ENCODE peak calls at places on chromosomes 3 and 15, in five cellular contexts. One of them, this sample, is unnamed.

GRCh38 chr15:84666373-84666772 is 8.4 kb upstream of the NMB start:
- DNase-seq in K562: no peak
- DNase-seq in stomach: no peak
- DNase-seq in ovary: no peak
- DNase-seq in HepG2: no peak
- DNase-seq in this sample: no peak

GRCh38 chr3:36729204-36730056 is 34.9 kb downstream of the DCLK3 start:
- DNase-seq in K562: peak; percentile 48
- DNase-seq in stomach: no peak
- DNase-seq in ovary: no peak
- DNase-seq in HepG2: peak; percentile 34
- DNase-seq in this sample: no peak

GRCh38 chr15:48966595-48967301 is 3.0 kb upstream of the SHC4 start:
- DNase-seq in K562: no peak
- DNase-seq in stomach: no peak
- DNase-seq in ovary: no peak
- DNase-seq in HepG2: no peak
- DNase-seq in this sample: no peak

GRCh38 chr3:57073628-57074027 is 13.2 kb downstream of the SPATA12 start:
- DNase-seq in K562: no peak
- DNase-seq in stomach: no peak
- DNase-seq in ovary: no peak
- DNase-seq in HepG2: no peak
- DNase-seq in this sample: no peak

GRCh38 chr3:182631183-182632076 is 161.9 kb upstream of the ATP11B start:
- DNase-seq in K562: no peak
- DNase-seq in stomach: no peak
- DNase-seq in ovary: no peak
- DNase-seq in HepG2: no peak
- DNase-seq in this sample: no peak

GRCh38 chr3:23761440-23761896 is 44.3 kb upstream of the UBE2E1 start:
- DNase-seq in K562: no peak
- DNase-seq in stomach: no peak
- DNase-seq in ovary: no peak
- DNase-seq in HepG2: peak; percentile 29
- DNase-seq in this sample: peak; percentile 38

GRCh38 chr3:123795471-123796251 is 88.5 kb downstream of the MYLK start:
- DNase-seq in K562: no peak
- DNase-seq in stomach: no peak
- DNase-seq in ovary: no peak
- DNase-seq in HepG2: no peak
- DNase-seq in this sample: no peak

GRCh38 chr15:101028321-101028720 is 109.2 kb downstream of the LRRK1 start:
- DNase-seq in K562: no peak
- DNase-seq in stomach: peak; percentile 7
- DNase-seq in ovary: no peak
- DNase-seq in HepG2: no peak
- DNase-seq in this sample: no peak

GRCh38 chr3:197239857-197240256 is 58.6 kb downstream of the DLG1 start:
- DNase-seq in K562: no peak
- DNase-seq in stomach: no peak
- DNase-seq in ovary: no peak
- DNase-seq in HepG2: no peak
- DNase-seq in this sample: no peak

GRCh38 chr3:134350266-134350665 is 24.0 kb downstream of the AMOTL2 start:
- DNase-seq in K562: no peak
- DNase-seq in stomach: no peak
- DNase-seq in ovary: no peak
- DNase-seq in HepG2: no peak
- DNase-seq in this sample: no peak

GRCh38 chr3:46566040-46566631 is at the start of gene LRRC2:
- DNase-seq in K562: no peak
- DNase-seq in stomach: peak; percentile 73
- DNase-seq in ovary: peak; percentile 72
- DNase-seq in HepG2: no peak
- DNase-seq in this sample: peak; percentile 84

GRCh38 chr3:14144423-14145075 is 19.7 kb downstream of the TMEM43 start:
- DNase-seq in K562: peak; percentile 87
- DNase-seq in stomach: peak; percentile 67
- DNase-seq in ovary: peak; percentile 47
- DNase-seq in HepG2: peak; percentile 96
- DNase-seq in this sample: peak; percentile 72

GRCh38 chr3:150603090-150603887 is at the start of gene SELENOT:
- DNase-seq in K562: peak; percentile 97
- DNase-seq in stomach: peak; percentile 96
- DNase-seq in ovary: peak; percentile 98
- DNase-seq in HepG2: peak; percentile 92
- DNase-seq in this sample: peak; percentile 95

GRCh38 chr3:134559591-134559990 is 73.7 kb downstream of the CEP63 start:
- DNase-seq in K562: no peak
- DNase-seq in stomach: no peak
- DNase-seq in ovary: no peak
- DNase-seq in HepG2: no peak
- DNase-seq in this sample: no peak

GRCh38 chr3:126313580-126314304 is 43.5 kb downstream of the KLF15 start:
- DNase-seq in K562: no peak
- DNase-seq in stomach: no peak
- DNase-seq in ovary: no peak
- DNase-seq in HepG2: no peak
- DNase-seq in this sample: no peak

GRCh38 chr15:98333206-98333605 is 315.1 kb upstream of the IGF1R start:
- DNase-seq in K562: no peak
- DNase-seq in stomach: no peak
- DNase-seq in ovary: no peak
- DNase-seq in HepG2: no peak
- DNase-seq in this sample: no peak

GRCh38 chr3:13317596-13318320 is 102.4 kb downstream of the NUP210 start:
- DNase-seq in K562: no peak
- DNase-seq in stomach: no peak
- DNase-seq in ovary: no peak
- DNase-seq in HepG2: no peak
- DNase-seq in this sample: no peak

GRCh38 chr15:39625451-39625850 is 44.6 kb downstream of the THBS1 start:
- DNase-seq in K562: no peak
- DNase-seq in stomach: no peak
- DNase-seq in ovary: no peak
- DNase-seq in HepG2: no peak
- DNase-seq in this sample: no peak

GRCh38 chr15:61715082-61715481 is 345.2 kb downstream of the VPS13C start:
- DNase-seq in K562: no peak
- DNase-seq in stomach: peak; percentile 42
- DNase-seq in ovary: no peak
- DNase-seq in HepG2: no peak
- DNase-seq in this sample: peak; percentile 29

GRCh38 chr3:177196473-177197040 is 725 bp downstream of the TBL1XR1 start:
- DNase-seq in K562: peak; percentile 68
- DNase-seq in stomach: peak; percentile 35
- DNase-seq in ovary: peak; percentile 72
- DNase-seq in HepG2: no peak
- DNase-seq in this sample: peak; percentile 45

GRCh38 chr3:5217824-5218595 is 30.5 kb downstream of the EDEM1 start:
- DNase-seq in K562: no peak
- DNase-seq in stomach: no peak
- DNase-seq in ovary: peak; percentile 37
- DNase-seq in HepG2: no peak
- DNase-seq in this sample: peak; percentile 27

GRCh38 chr3:41304603-41305002 is 105.3 kb downstream of the CTNNB1 start:
- DNase-seq in K562: no peak
- DNase-seq in stomach: no peak
- DNase-seq in ovary: no peak
- DNase-seq in HepG2: no peak
- DNase-seq in this sample: peak; percentile 39

GRCh38 chr3:6526321-6526720 is 334.6 kb upstream of the GRM7 start:
- DNase-seq in K562: no peak
- DNase-seq in stomach: no peak
- DNase-seq in ovary: no peak
- DNase-seq in HepG2: no peak
- DNase-seq in this sample: no peak

GRCh38 chr3:42213417-42213816 is 52.6 kb downstream of the CCK start:
- DNase-seq in K562: no peak
- DNase-seq in stomach: peak; percentile 48
- DNase-seq in ovary: no peak
- DNase-seq in HepG2: no peak
- DNase-seq in this sample: no peak

GRCh38 chr3:177646749-177647148 is 449.5 kb upstream of the TBL1XR1 start:
- DNase-seq in K562: no peak
- DNase-seq in stomach: no peak
- DNase-seq in ovary: no peak
- DNase-seq in HepG2: no peak
- DNase-seq in this sample: peak; percentile 22

GRCh38 chr15:31489801-31490646 is 163.4 kb downstream of the KLF13 start:
- DNase-seq in K562: peak; percentile 55
- DNase-seq in stomach: peak; percentile 60
- DNase-seq in ovary: no peak
- DNase-seq in HepG2: peak; percentile 30
- DNase-seq in this sample: peak; percentile 39
- TF ChIP-seq CTCF in K562: peak; percentile 74
- TF ChIP-seq CTCF in stomach: peak; percentile 76
- TF ChIP-seq CTCF in ovary: peak; percentile 77
- TF ChIP-seq CTCF in HepG2: peak; percentile 75
- TF ChIP-seq CTCF in this sample: peak; percentile 82

GRCh38 chr15:91022075-91022831 is at the start of gene VPS33B:
- DNase-seq in K562: peak; percentile 84
- DNase-seq in stomach: peak; percentile 85
- DNase-seq in ovary: peak; percentile 77
- DNase-seq in HepG2: peak; percentile 86
- DNase-seq in this sample: peak; percentile 78

GRCh38 chr15:91027677-91028076 is 5.3 kb upstream of the VPS33B start:
- DNase-seq in K562: no peak
- DNase-seq in stomach: no peak
- DNase-seq in ovary: no peak
- DNase-seq in HepG2: no peak
- DNase-seq in this sample: no peak

GRCh38 chr15:91021516-91022074 is 799 bp downstream of the VPS33B start:
- DNase-seq in K562: no peak
- DNase-seq in stomach: no peak
- DNase-seq in ovary: no peak
- DNase-seq in HepG2: peak; percentile 5
- DNase-seq in this sample: no peak

GRCh38 chr15:91022832-91023129 is 387 bp upstream of the VPS33B start:
- DNase-seq in K562: no peak
- DNase-seq in stomach: no peak
- DNase-seq in ovary: no peak
- DNase-seq in HepG2: no peak
- DNase-seq in this sample: no peak

DNA sequence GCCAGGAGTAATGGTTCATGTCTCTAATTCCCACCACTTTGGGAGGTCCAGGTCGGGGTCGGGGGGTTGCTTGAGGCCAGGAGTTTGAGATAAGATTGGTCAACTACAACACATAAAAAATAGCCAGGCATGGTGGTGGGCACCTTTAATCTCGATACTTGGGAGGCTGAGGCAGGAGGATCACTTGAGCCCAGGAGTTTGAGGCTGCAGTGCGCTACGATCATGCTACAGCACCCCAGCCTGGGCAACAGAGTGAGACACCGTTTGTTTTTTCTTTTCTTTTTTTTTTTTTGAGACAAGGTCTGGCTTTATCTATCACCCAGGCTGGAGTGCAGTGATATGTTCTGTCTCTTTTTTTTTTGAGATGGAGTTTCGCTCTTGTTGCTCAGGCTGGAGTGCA is 1.3 kb upstream of the VPS33B start:
- DNase-seq in K562: no peak
- DNase-seq in stomach: no peak
- DNase-seq in ovary: no peak
- DNase-seq in HepG2: no peak
- DNase-seq in this sample: no peak
- TF ChIP-seq POLR2A in K562: no peak
- TF ChIP-seq POLR2A in stomach: no peak
- TF ChIP-seq POLR2A in ovary: no peak
- TF ChIP-seq POLR2A in HepG2: no peak
- TF ChIP-seq POLR2A in this sample: no peak

GRCh38 chr15:50358805-50359204 is 3.8 kb upstream of the GABPB1 start:
- DNase-seq in K562: peak; percentile 26
- DNase-seq in stomach: no peak
- DNase-seq in ovary: no peak
- DNase-seq in HepG2: peak; percentile 57
- DNase-seq in this sample: peak; percentile 17
- TF ChIP-seq CTCF in K562: peak; percentile 54
- TF ChIP-seq CTCF in stomach: no peak
- TF ChIP-seq CTCF in ovary: no peak
- TF ChIP-seq CTCF in HepG2: peak; percentile 60
- TF ChIP-seq CTCF in this sample: no peak

DNA sequence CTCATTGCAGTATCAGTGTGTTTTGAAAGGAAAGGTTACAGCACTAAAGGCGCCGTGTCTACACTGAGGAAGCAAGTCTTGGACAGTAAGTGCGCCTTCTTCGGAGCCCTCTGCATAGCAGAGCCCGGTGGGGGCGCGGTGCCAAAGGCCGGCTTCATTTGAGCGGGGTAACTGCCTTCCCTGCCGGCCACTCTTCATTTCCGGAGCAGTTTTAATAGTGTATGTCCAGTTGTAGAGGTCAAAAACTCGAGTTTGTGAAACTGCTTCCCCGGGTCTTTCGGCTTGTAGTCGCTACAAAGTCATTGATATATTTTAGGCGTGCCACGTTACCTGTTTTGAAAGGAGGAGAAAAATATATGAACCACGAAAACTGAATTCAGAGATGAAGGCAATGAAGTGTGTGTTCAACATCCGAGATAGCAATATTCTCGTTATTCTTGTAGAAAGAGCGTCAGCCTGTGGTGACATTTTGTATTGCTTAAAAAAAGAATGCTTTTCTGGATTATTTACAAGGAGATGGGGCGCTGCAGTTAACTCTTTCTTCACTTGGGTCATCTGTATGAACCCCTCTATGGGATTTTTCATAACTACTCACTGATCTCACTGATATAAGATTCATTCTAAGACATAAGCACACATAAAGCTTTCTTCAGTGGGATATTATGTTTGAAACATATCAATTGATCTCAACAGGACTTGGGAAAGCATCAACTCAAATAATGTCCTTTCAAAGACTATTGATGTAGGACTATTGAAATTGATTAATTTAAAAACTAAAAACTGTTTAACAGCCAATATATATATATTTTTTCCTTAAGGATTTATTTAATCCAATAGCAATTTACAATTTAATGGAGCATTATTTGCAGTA is 3.0 kb downstream of the ALCAM start:
- DNase-seq in K562: no peak
- DNase-seq in stomach: peak; percentile 79
- DNase-seq in ovary: peak; percentile 81
- DNase-seq in HepG2: peak; percentile 49
- DNase-seq in this sample: peak; percentile 86
- TF ChIP-seq POLR2A in K562: no peak
- TF ChIP-seq POLR2A in stomach: no peak
- TF ChIP-seq POLR2A in ovary: no peak
- TF ChIP-seq POLR2A in HepG2: no peak
- TF ChIP-seq POLR2A in this sample: no peak